ENCODE peak calls at places on chromosomes 7 and 10, in four cellular contexts. One of them, this sample, is unnamed.

GRCh38 chr10:79488870-79489269 is 23.5 kb upstream of the EIF5AL1 start:
- DNase-seq in K562: no peak
- DNase-seq in A549: no peak
- DNase-seq in GM12878: no peak
- DNase-seq in this sample: no peak

GRCh38 chr7:84784450-84784849 is 402.4 kb downstream of the SEMA3D start:
- DNase-seq in K562: no peak
- DNase-seq in A549: no peak
- DNase-seq in GM12878: no peak
- DNase-seq in this sample: no peak

GRCh38 chr10:124978376-124978725 is 36.4 kb downstream of the ZRANB1 start:
- DNase-seq in K562: no peak
- DNase-seq in A549: no peak
- DNase-seq in GM12878: no peak
- DNase-seq in this sample: no peak

GRCh38 chr7:158446281-158446680 is 141.3 kb downstream of the PTPRN2 start:
- DNase-seq in K562: no peak
- DNase-seq in A549: no peak
- DNase-seq in GM12878: no peak
- DNase-seq in this sample: no peak

GRCh38 chr7:157440346-157441022 is 103.7 kb downstream of the DNAJB6 start:
- DNase-seq in K562: no peak
- DNase-seq in A549: no peak
- DNase-seq in GM12878: no peak
- DNase-seq in this sample: no peak

GRCh38 chr7:57399251-57399940 is 50.6 kb upstream of the ZNF716 start:
- DNase-seq in K562: no peak
- DNase-seq in A549: no peak
- DNase-seq in GM12878: no peak
- DNase-seq in this sample: no peak

GRCh38 chr7:33107136-33108066 is 1.8 kb downstream of the RP9 start:
- DNase-seq in K562: peak; percentile 28
- DNase-seq in A549: peak; percentile 18
- DNase-seq in GM12878: no peak
- DNase-seq in this sample: peak; percentile 47

GRCh38 chr10:101897633-101898032 is 54.0 kb upstream of the KCNIP2 start:
- DNase-seq in K562: no peak
- DNase-seq in A549: no peak
- DNase-seq in GM12878: no peak
- DNase-seq in this sample: no peak

GRCh38 chr10:97321807-97322195 is 2.7 kb downstream of the FRAT1 start:
- DNase-seq in K562: no peak
- DNase-seq in A549: no peak
- DNase-seq in GM12878: no peak
- DNase-seq in this sample: no peak

GRCh38 chr7:5396999-5397656 is 26.5 kb downstream of the TNRC18 start:
- DNase-seq in K562: no peak
- DNase-seq in A549: peak; percentile 99
- DNase-seq in GM12878: peak; percentile 77
- DNase-seq in this sample: peak; percentile 29

GRCh38 chr7:26369519-26370385 is 78.1 kb downstream of the SNX10 start:
- DNase-seq in K562: peak; percentile 66
- DNase-seq in A549: peak; percentile 31
- DNase-seq in GM12878: no peak
- DNase-seq in this sample: peak; percentile 36

GRCh38 chr7:70700055-70700934 is 431.6 kb upstream of the GALNT17 start:
- DNase-seq in K562: no peak
- DNase-seq in A549: no peak
- DNase-seq in GM12878: no peak
- DNase-seq in this sample: no peak

GRCh38 chr7:120714945-120715344 is 143.0 kb downstream of the TSPAN12 start:
- DNase-seq in K562: no peak
- DNase-seq in A549: no peak
- DNase-seq in GM12878: no peak
- DNase-seq in this sample: no peak

GRCh38 chr10:119199231-119199992 is 8.0 kb upstream of the GRK5 start:
- DNase-seq in K562: peak; percentile 56
- DNase-seq in A549: peak; percentile 68
- DNase-seq in GM12878: no peak
- DNase-seq in this sample: peak; percentile 88

GRCh38 chr7:85004402-85004801 is 182.5 kb downstream of the SEMA3D start:
- DNase-seq in K562: no peak
- DNase-seq in A549: no peak
- DNase-seq in GM12878: no peak
- DNase-seq in this sample: no peak

GRCh38 chr10:80805343-80806020 is 267.8 kb downstream of the SH2D4B start:
- DNase-seq in K562: no peak
- DNase-seq in A549: no peak
- DNase-seq in GM12878: no peak
- DNase-seq in this sample: no peak

GRCh38 chr10:3491571-3491970 is 293.4 kb downstream of the KLF6 start:
- DNase-seq in K562: no peak
- DNase-seq in A549: no peak
- DNase-seq in GM12878: no peak
- DNase-seq in this sample: no peak

GRCh38 chr10:16952010-16952550 is 134.9 kb upstream of the RSU1 start:
- DNase-seq in K562: no peak
- DNase-seq in A549: no peak
- DNase-seq in GM12878: no peak
- DNase-seq in this sample: no peak

GRCh38 chr10:94183666-94184264 is 179.0 kb downstream of the NOC3L start:
- DNase-seq in K562: no peak
- DNase-seq in A549: no peak
- DNase-seq in GM12878: no peak
- DNase-seq in this sample: no peak

GRCh38 chr10:97047327-97047726 is 138.4 kb downstream of the SLIT1 start:
- DNase-seq in K562: no peak
- DNase-seq in A549: no peak
- DNase-seq in GM12878: no peak
- DNase-seq in this sample: no peak

GRCh38 chr10:90162464-90162863 is 461.1 kb downstream of the KIF20B start:
- DNase-seq in K562: no peak
- DNase-seq in A549: no peak
- DNase-seq in GM12878: no peak
- DNase-seq in this sample: no peak

GRCh38 chr10:4545077-4545476 is 280.9 kb upstream of the AKR1E2 start:
- DNase-seq in K562: no peak
- DNase-seq in A549: no peak
- DNase-seq in GM12878: no peak
- DNase-seq in this sample: no peak

GRCh38 chr7:129864042-129864441 is 88.7 kb downstream of the UBE2H start:
- DNase-seq in K562: no peak
- DNase-seq in A549: no peak
- DNase-seq in GM12878: no peak
- DNase-seq in this sample: no peak

GRCh38 chr7:17991866-17992648 is 35.6 kb downstream of the PRPS1L1 start:
- DNase-seq in K562: no peak
- DNase-seq in A549: no peak
- DNase-seq in GM12878: no peak
- DNase-seq in this sample: no peak

GRCh38 chr7:7884855-7885254 is 83.7 kb upstream of the GLCCI1 start:
- DNase-seq in K562: no peak
- DNase-seq in A549: no peak
- DNase-seq in GM12878: no peak
- DNase-seq in this sample: no peak

GRCh38 chr7:135670179-135670578 is 7.9 kb downstream of the STMP1 start:
- DNase-seq in K562: no peak
- DNase-seq in A549: no peak
- DNase-seq in GM12878: no peak
- DNase-seq in this sample: no peak

GRCh38 chr10:91374054-91374453 is 36.1 kb upstream of the HECTD2 start:
- DNase-seq in K562: no peak
- DNase-seq in A549: no peak
- DNase-seq in GM12878: no peak
- DNase-seq in this sample: no peak

GRCh38 chr7:17845197-17845547 is 95.1 kb downstream of the SNX13 start:
- DNase-seq in K562: no peak
- DNase-seq in A549: no peak
- DNase-seq in GM12878: no peak
- DNase-seq in this sample: no peak

DNA sequence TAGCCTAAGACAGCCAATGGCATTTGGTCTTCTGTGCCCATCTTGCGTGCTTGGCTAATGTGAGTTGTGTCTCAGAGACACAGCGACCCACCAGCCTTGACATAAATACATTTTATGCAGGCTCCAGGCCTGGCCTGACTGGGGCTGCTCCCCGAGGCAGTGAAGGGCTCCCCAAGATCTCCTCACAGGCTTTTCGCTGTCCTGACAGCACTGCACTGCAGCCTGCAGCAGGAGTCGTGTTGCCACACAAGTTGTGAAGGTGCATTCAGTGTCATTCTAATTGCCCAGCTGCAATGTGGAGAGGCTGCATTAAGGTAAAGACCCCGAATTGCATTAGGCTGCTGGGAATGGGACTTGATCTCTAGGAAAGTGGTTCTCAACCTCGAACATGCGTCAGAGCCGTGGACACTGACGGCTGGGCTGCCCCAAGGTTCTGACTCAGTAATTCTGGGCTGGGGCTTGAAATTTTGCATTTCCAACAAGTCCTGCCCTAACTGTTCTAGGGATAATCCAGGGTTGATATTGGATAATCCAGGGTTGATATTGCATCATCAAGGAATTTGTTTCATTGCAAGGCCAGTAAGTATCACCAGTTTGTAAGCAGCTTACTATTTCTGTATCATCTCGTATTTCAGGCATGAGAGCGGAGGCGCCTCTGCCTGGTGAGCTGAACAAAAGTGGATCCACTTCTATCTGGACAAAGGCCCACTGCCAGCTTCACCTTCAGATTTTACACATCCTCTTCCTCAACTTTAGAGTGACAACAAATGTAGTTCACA is 108.7 kb upstream of the INSIG1 start:
- DNase-seq in K562: no peak
- DNase-seq in A549: no peak
- DNase-seq in GM12878: no peak
- DNase-seq in this sample: no peak
- TF ChIP-seq CHD4 in K562: no peak
- TF ChIP-seq CHD4 in A549: no peak
- TF ChIP-seq CHD4 in GM12878: no peak
- TF ChIP-seq CHD4 in this sample: no peak

GRCh38 chr10:126944191-126944590 is 39.0 kb downstream of the DOCK1 start:
- DNase-seq in K562: no peak
- DNase-seq in A549: no peak
- DNase-seq in GM12878: no peak
- DNase-seq in this sample: no peak

GRCh38 chr10:126945351-126946035 is 40.3 kb downstream of the DOCK1 start:
- DNase-seq in K562: no peak
- DNase-seq in A549: no peak
- DNase-seq in GM12878: no peak
- DNase-seq in this sample: no peak

GRCh38 chr10:126939706-126940105 is 34.5 kb downstream of the DOCK1 start:
- DNase-seq in K562: no peak
- DNase-seq in A549: no peak
- DNase-seq in GM12878: no peak
- DNase-seq in this sample: no peak

GRCh38 chr10:126937026-126937425 is 31.8 kb downstream of the DOCK1 start:
- DNase-seq in K562: no peak
- DNase-seq in A549: no peak
- DNase-seq in GM12878: no peak
- DNase-seq in this sample: no peak

GRCh38 chr10:126940670-126941069 is 35.4 kb downstream of the DOCK1 start:
- DNase-seq in K562: no peak
- DNase-seq in A549: no peak
- DNase-seq in GM12878: no peak
- DNase-seq in this sample: no peak
- TF ChIP-seq CHD4 in K562: no peak
- TF ChIP-seq CHD4 in A549: no peak
- TF ChIP-seq CHD4 in GM12878: no peak
- TF ChIP-seq CHD4 in this sample: no peak

GRCh38 chr10:12445701-12446334 is 96.5 kb downstream of the CAMK1D start:
- DNase-seq in K562: no peak
- DNase-seq in A549: no peak
- DNase-seq in GM12878: no peak
- DNase-seq in this sample: no peak
- TF ChIP-seq CHD4 in K562: no peak
- TF ChIP-seq CHD4 in A549: no peak
- TF ChIP-seq CHD4 in GM12878: no peak
- TF ChIP-seq CHD4 in this sample: no peak

DNA sequence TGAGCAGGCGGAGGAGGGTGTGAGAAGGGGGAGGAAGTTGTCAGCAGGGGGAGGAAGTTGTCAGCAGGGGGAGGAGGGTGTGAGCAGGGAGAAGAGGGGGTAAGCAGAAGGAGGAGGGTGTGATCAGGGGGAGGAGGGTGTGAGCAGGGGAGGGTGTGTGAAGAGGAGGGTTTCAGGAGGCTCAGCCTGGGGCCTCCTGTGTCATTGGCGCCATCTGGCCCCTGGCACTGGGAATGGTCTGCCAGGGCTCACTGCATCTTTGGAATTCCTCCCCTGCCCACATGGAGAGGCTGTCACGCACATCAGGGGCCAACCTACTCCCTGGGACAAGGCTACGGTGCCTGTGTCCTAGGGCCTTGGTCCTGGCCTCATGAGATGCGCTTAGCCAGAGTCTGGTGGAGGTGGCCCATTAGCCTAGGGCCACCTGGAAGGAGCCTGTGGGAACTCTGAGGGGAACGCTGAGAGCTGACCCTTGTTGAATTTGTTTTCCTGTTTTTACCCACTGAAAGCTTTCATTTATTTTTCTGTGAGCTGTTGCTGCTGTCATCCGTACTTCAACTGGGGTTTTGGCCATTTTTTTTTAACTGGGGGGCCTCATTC is 18.0 kb downstream of the CAMK2B start:
- DNase-seq in K562: no peak
- DNase-seq in A549: peak; percentile 44
- DNase-seq in GM12878: no peak
- DNase-seq in this sample: peak; percentile 16
- TF ChIP-seq CHD4 in K562: no peak
- TF ChIP-seq CHD4 in A549: no peak
- TF ChIP-seq CHD4 in GM12878: no peak
- TF ChIP-seq CHD4 in this sample: no peak

GRCh38 chr7:61576-62360 is 130.6 kb upstream of the FAM20C start:
- DNase-seq in K562: no peak
- DNase-seq in A549: no peak
- DNase-seq in GM12878: no peak
- DNase-seq in this sample: no peak

GRCh38 chr7:62361-63116 is 129.8 kb upstream of the FAM20C start:
- DNase-seq in K562: no peak
- DNase-seq in A549: no peak
- DNase-seq in GM12878: no peak
- DNase-seq in this sample: no peak

GRCh38 chr7:60706-61105 is 131.7 kb upstream of the FAM20C start:
- DNase-seq in K562: no peak
- DNase-seq in A549: no peak
- DNase-seq in GM12878: no peak
- DNase-seq in this sample: no peak

GRCh38 chr7:59986-60675 is 132.2 kb upstream of the FAM20C start:
- DNase-seq in K562: no peak
- DNase-seq in A549: no peak
- DNase-seq in GM12878: no peak
- DNase-seq in this sample: no peak

GRCh38 chr7:61111-61510 is 131.3 kb upstream of the FAM20C start:
- DNase-seq in K562: no peak
- DNase-seq in A549: no peak
- DNase-seq in GM12878: no peak
- DNase-seq in this sample: no peak
- TF ChIP-seq CHD4 in K562: no peak
- TF ChIP-seq CHD4 in A549: no peak
- TF ChIP-seq CHD4 in GM12878: no peak
- TF ChIP-seq CHD4 in this sample: no peak

GRCh38 chr10:110959379-110960332 is 40.3 kb downstream of the SHOC2 start:
- DNase-seq in K562: no peak
- DNase-seq in A549: no peak
- DNase-seq in GM12878: no peak
- DNase-seq in this sample: no peak
- TF ChIP-seq CHD4 in K562: no peak
- TF ChIP-seq CHD4 in A549: no peak
- TF ChIP-seq CHD4 in GM12878: no peak
- TF ChIP-seq CHD4 in this sample: no peak

This sample was measured in HepG2.